ENCODE peak calls at places on chromosomes 6 and 20, in six cellular contexts. A is spleen, Q is Peyer's patch, U is stomach, P is adrenal gland, W is body of pancreas. L is an unnamed sample.

GRCh38 chr6:19417713-19418112 is 419.5 kb upstream of the ID4 start:
- DNase-seq in A (no peak), Q (no peak), U (no peak), P (no peak), W (no peak), L (no peak)

GRCh38 chr6:63573140-63573898 is 1.0 kb downstream of the LOC128125822 start:
- DNase-seq in A (peak), Q (peak), U (peak), P (peak), W (peak), L (peak)

GRCh38 chr20:61728786-61729365 is 336.8 kb downstream of the TAF4 start:
- DNase-seq in A (peak), Q (no peak), U (no peak), P (no peak), W (no peak), L (peak)

GRCh38 chr20:258963-259362 is 1.4 kb downstream of the DEFB132 start:
- DNase-seq in A (no peak), Q (no peak), U (no peak), P (no peak), W (no peak), L (no peak)

GRCh38 chr6:107075951-107076381 is 39.3 kb downstream of the BEND3 start:
- DNase-seq in A (no peak), Q (no peak), U (no peak), P (no peak), W (no peak), L (no peak)

GRCh38 chr6:4403828-4404227 is 268.5 kb upstream of the ECI2 start:
- DNase-seq in A (no peak), Q (no peak), U (no peak), P (no peak), W (no peak), L (no peak)

GRCh38 chr6:160750276-160750689 is 48.2 kb downstream of the PLG start:
- DNase-seq in A (no peak), Q (no peak), U (no peak), P (no peak), W (no peak), L (no peak)

GRCh38 chr20:31920275-31920855 is 31.5 kb downstream of the PDRG1 start:
- DNase-seq in A (no peak), Q (no peak), U (no peak), P (no peak), W (no peak), L (no peak)

GRCh38 chr6:121333196-121333595 is 1.1 kb downstream of the TBC1D32 start:
- DNase-seq in A (no peak), Q (no peak), U (no peak), P (no peak), W (no peak), L (no peak)

GRCh38 chr6:20060252-20060651 is 152.0 kb downstream of the MBOAT1 start:
- DNase-seq in A (no peak), Q (no peak), U (no peak), P (no peak), W (no peak), L (no peak)

GRCh38 chr6:130116273-130116672 is 97.9 kb downstream of the L3MBTL3 start:
- DNase-seq in A (no peak), Q (no peak), U (no peak), P (no peak), W (no peak), L (no peak)

GRCh38 chr20:44598413-44599290 is 16.3 kb downstream of the PKIG start:
- DNase-seq in A (peak), Q (peak), U (no peak), P (peak), W (no peak), L (peak)

GRCh38 chr6:109318328-109318876 is 63.9 kb downstream of the CD164 start:
- DNase-seq in A (no peak), Q (peak), U (no peak), P (no peak), W (no peak), L (no peak)

GRCh38 chr6:164247106-164247505 is 832.6 kb downstream of the QKI start:
- DNase-seq in A (no peak), Q (no peak), U (no peak), P (no peak), W (no peak), L (no peak)

GRCh38 chr20:63553933-63554290 is at the start of gene FNDC11:
- DNase-seq in A (peak), Q (peak), U (peak), P (no peak), W (no peak), L (peak)

GRCh38 chr6:132282696-132283095 is 118.6 kb downstream of the MOXD1 start:
- DNase-seq in A (no peak), Q (no peak), U (no peak), P (no peak), W (no peak), L (no peak)

GRCh38 chr6:139591075-139591474 is 216.6 kb upstream of the CITED2 start:
- DNase-seq in A (no peak), Q (no peak), U (no peak), P (no peak), W (no peak), L (no peak)

GRCh38 chr20:7269452-7269851 is 502.0 kb downstream of the BMP2 start:
- DNase-seq in A (no peak), Q (no peak), U (no peak), P (no peak), W (no peak), L (no peak)

GRCh38 chr6:43355862-43356590 is 13.4 kb downstream of the ZNF318 start:
- DNase-seq in A (no peak), Q (peak), U (no peak), P (no peak), W (no peak), L (no peak)

GRCh38 chr20:47358672-47359532 is 2.4 kb upstream of the ZMYND8 start:
- DNase-seq in A (peak), Q (peak), U (peak), P (peak), W (peak), L (peak)

GRCh38 chr6:153074761-153075160 is 56.3 kb downstream of the RGS17 start:
- DNase-seq in A (no peak), Q (no peak), U (no peak), P (no peak), W (no peak), L (no peak)

GRCh38 chr6:43849844-43850243 is 79.8 kb downstream of the VEGFA start:
- DNase-seq in A (no peak), Q (no peak), U (no peak), P (no peak), W (no peak), L (no peak)

GRCh38 chr20:57482796-57483195 is 42.1 kb downstream of the CTCFL start:
- DNase-seq in A (peak), Q (peak), U (no peak), P (no peak), W (no peak), L (no peak)

GRCh38 chr6:104959453-104959858 is 2.5 kb downstream of the LIN28B start:
- DNase-seq in A (no peak), Q (no peak), U (no peak), P (no peak), W (no peak), L (no peak)

GRCh38 chr6:134680433-134680832 is 269.5 kb downstream of the ALDH8A1 start:
- DNase-seq in A (no peak), Q (no peak), U (no peak), P (no peak), W (no peak), L (no peak)

GRCh38 chr6:18307006-18307405 is 42.7 kb upstream of the DEK start:
- DNase-seq in A (no peak), Q (no peak), U (no peak), P (no peak), W (no peak), L (no peak)

GRCh38 chr20:21100590-21101452 is 5.3 kb downstream of the LINC00237 start:
- DNase-seq in A (peak), Q (no peak), U (no peak), P (no peak), W (no peak), L (peak)

GRCh38 chr6:100901582-100901981 is 20.5 kb upstream of the ASCC3 start:
- DNase-seq in A (no peak), Q (no peak), U (no peak), P (no peak), W (no peak), L (no peak)

GRCh38 chr6:80454197-80454596 is 347.7 kb downstream of the BCKDHB start:
- DNase-seq in A (no peak), Q (no peak), U (no peak), P (no peak), W (no peak), L (no peak)

GRCh38 chr6:41371461-41371991 is 36.1 kb downstream of the NCR2 start:
- DNase-seq in A (peak), Q (no peak), U (peak), P (peak), W (no peak), L (peak)

GRCh38 chr20:13139459-13140150 is 81.5 kb upstream of the ISM1 start:
- DNase-seq in A (no peak), Q (no peak), U (no peak), P (no peak), W (no peak), L (no peak)

GRCh38 chr20:25624500-25624939 is 706 bp upstream of the NANP start:
- DNase-seq in A (no peak), Q (no peak), U (no peak), P (no peak), W (no peak), L (peak)

GRCh38 chr6:165663283-165663735 is 268 bp upstream of the PDE10A start:
- DNase-seq in A (no peak), Q (no peak), U (no peak), P (peak), W (no peak), L (peak)

GRCh38 chr20:19024296-19025035 is 188.0 kb upstream of the SLC24A3 start:
- DNase-seq in A (no peak), Q (no peak), U (no peak), P (peak), W (no peak), L (no peak)

GRCh38 chr6:87936065-87936464 is 111.6 kb upstream of the SPACA1 start:
- DNase-seq in A (no peak), Q (no peak), U (no peak), P (no peak), W (no peak), L (no peak)

GRCh38 chr6:144395014-144395413 is 109.9 kb downstream of the UTRN start:
- DNase-seq in A (no peak), Q (no peak), U (no peak), P (no peak), W (no peak), L (no peak)

GRCh38 chr6:31576897-31577341 is 1.6 kb downstream of the TNF start:
- DNase-seq in A (peak), Q (peak), U (peak), P (no peak), W (no peak), L (no peak)

GRCh38 chr6:26471970-26472369 is 14.2 kb downstream of the BTN2A1 start:
- DNase-seq in A (no peak), Q (no peak), U (no peak), P (no peak), W (no peak), L (no peak)

GRCh38 chr6:13729891-13730290 is 18.3 kb upstream of the RANBP9 start:
- DNase-seq in A (no peak), Q (no peak), U (no peak), P (no peak), W (no peak), L (no peak)

GRCh38 chr6:27748662-27749061 is 163.5 kb downstream of the OR2B2 start:
- DNase-seq in A (no peak), Q (no peak), U (no peak), P (no peak), W (no peak), L (no peak)

GRCh38 chr6:30192076-30192475 is 21.1 kb downstream of the TRIM26 start:
- DNase-seq in A (no peak), Q (no peak), U (no peak), P (no peak), W (no peak), L (no peak)
- TF ChIP-seq POLR2A in A (no peak), Q (no peak), U (no peak), P (no peak), W (no peak), L (no peak)

GRCh38 chr20:46057856-46058655 is 29.0 kb downstream of the SLC12A5 start:
- DNase-seq in A (peak), Q (peak), U (peak), P (peak), W (peak), L (peak)
- H3K4me3 ChIP-seq in A (peak), Q (no peak), U (peak), P (no peak), W (no peak), L (no peak)

GRCh38 chr20:45833030-45833882 is at the start of gene SNX21:
- DNase-seq in A (peak), Q (peak), U (peak), P (peak), W (peak), L (peak)

GRCh38 chr20:45832619-45833018 is 980 bp upstream of the SNX21 start:
- DNase-seq in A (no peak), Q (no peak), U (no peak), P (no peak), W (no peak), L (no peak)

GRCh38 chr20:45834797-45835161 is 1.2 kb downstream of the SNX21 start:
- DNase-seq in A (peak), Q (no peak), U (no peak), P (no peak), W (no peak), L (no peak)

GRCh38 chr20:45835230-45836224 is 1.9 kb downstream of the SNX21 start:
- DNase-seq in A (peak), Q (no peak), U (no peak), P (peak), W (no peak), L (peak)

DNA sequence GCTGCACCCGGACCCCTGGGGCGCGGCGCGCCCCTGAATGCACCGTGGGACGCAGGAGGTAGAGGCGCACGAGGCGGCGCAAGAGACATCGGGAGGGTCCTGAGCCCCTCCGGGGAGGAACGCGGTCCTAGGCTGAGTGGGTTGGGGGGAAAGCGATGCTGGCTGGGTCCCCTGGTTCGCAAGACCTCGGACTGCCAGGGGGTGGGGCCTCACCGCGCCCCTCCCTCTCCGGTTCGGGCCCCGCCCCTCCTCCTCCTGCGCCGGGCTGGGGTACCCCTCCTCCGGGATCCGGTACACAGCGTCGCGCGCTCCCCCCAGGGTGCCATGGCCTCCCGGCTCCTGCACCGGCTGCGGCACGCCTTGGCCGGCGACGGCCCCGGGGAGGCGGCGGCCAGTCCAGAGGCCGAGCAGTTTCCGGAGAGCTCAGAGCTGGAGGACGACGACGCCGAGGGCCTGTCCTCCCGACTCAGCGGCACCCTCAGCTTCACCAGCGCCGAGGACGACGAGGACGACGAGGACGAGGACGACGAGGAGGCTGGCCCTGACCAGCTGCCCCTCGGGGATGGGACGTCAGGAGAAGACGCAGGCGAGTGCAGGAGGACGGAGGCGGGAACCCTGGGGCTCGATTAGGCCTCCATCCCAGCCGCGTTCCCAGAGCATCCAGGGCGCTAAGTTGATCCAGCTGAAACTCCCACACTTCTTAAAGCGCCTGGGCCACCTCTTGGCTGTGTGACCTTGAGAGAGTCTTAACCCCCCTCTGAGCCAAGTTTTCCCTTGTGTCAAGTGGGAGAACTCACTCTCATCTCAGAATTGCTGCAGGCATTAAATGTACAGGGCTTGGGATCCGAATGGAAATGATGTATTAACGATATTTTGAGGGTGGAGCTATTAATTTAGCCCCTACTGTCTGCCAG is 541 bp downstream of the SNX21 start:
- DNase-seq in A (peak), Q (peak), U (peak), P (peak), W (peak), L (peak)
- TF ChIP-seq POLR2A in A (no peak), Q (no peak), U (no peak), P (peak), W (peak), L (no peak)

DNA sequence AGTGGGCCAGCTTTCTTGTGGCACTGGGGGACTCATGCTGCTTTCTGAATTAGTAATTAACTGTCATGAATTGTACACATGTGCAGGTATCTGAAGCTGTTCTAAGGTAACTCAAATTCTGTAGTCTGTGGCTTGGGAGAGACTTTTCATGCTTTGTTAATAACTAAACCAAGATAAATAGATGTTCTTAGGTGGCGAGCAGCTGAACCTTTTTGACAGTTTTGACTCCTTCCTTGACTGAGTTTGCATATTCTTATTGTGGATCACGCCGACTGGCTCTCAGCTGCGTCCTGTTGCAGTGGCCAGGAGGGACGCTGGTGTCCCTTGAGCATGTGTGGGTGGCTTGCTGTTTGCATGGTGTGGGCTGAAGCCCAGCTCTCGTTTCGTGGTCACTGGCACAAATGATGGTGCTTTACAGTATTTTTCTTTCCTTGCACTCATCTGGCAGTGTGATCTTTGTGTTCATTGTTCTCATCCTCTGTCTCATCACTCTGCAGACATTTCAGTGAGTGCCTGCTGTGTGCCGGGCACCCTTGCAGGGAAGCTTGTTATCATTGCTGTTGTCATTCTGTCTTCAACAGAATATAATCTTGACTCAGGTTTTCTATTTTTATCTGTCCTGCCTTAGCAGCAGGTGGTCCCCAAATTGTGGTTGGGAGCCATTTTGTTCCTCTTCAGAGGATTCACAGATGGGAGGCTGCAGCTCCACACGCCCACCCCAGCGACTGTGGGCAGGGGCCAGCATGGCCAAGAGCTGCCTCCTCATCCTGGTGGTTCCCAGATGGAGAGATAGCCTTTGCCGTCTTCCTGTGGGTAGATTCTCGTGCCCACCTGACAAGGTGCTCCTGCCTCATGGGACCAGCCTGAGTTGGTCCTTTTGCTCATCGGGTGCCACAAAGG is 39.6 kb downstream of the DUSP22 start:
- DNase-seq in A (peak), Q (peak), U (no peak), P (no peak), W (no peak), L (no peak)
- H3K4me3 ChIP-seq in A (no peak), Q (no peak), U (no peak), P (no peak), W (no peak), L (no peak)

L was measured in heart left ventricle.